ENCODE peak calls at places on chromosomes 5 and 9, in six cellular contexts. One of them, this sample, is unnamed.
A peak's percentile ranks its signal among the peaks of the same experiment; 100 is the strongest.

GRCh38 chr5:173205921-173206320 is 29.1 kb downstream of the NKX2-5 start:
- DNase-seq in prostate gland: no peak
- DNase-seq in left ventricle myocardium inferior: no peak
- DNase-seq in CD8-positive, alpha-beta T cell: no peak
- DNase-seq in psoas muscle: no peak
- DNase-seq in pancreas: no peak
- DNase-seq in this sample: no peak

GRCh38 chr5:150021491-150022162 is 21.1 kb downstream of the HMGXB3 start:
- DNase-seq in psoas muscle: peak; percentile 48
- DNase-seq in pancreas: no peak
- DNase-seq in CD8-positive, alpha-beta T cell: no peak
- DNase-seq in left ventricle myocardium inferior: peak; percentile 34
- DNase-seq in prostate gland: peak; percentile 67
- DNase-seq in this sample: peak; percentile 86

GRCh38 chr5:64295100-64295499 is 129.5 kb downstream of the RNF180 start:
- DNase-seq in pancreas: no peak
- DNase-seq in psoas muscle: no peak
- DNase-seq in prostate gland: no peak
- DNase-seq in CD8-positive, alpha-beta T cell: no peak
- DNase-seq in left ventricle myocardium inferior: no peak
- DNase-seq in this sample: no peak

GRCh38 chr5:176768174-176768970 is 42.0 kb upstream of the UNC5A start:
- DNase-seq in psoas muscle: no peak
- DNase-seq in left ventricle myocardium inferior: no peak
- DNase-seq in prostate gland: no peak
- DNase-seq in CD8-positive, alpha-beta T cell: no peak
- DNase-seq in pancreas: no peak
- DNase-seq in this sample: no peak

GRCh38 chr9:125888220-125888619 is 141.0 kb downstream of the PBX3 start:
- DNase-seq in prostate gland: no peak
- DNase-seq in pancreas: no peak
- DNase-seq in CD8-positive, alpha-beta T cell: no peak
- DNase-seq in psoas muscle: no peak
- DNase-seq in left ventricle myocardium inferior: no peak
- DNase-seq in this sample: no peak

GRCh38 chr9:114223564-114224246 is 68.4 kb downstream of the COL27A1 start:
- DNase-seq in CD8-positive, alpha-beta T cell: no peak
- DNase-seq in pancreas: no peak
- DNase-seq in left ventricle myocardium inferior: no peak
- DNase-seq in psoas muscle: no peak
- DNase-seq in prostate gland: no peak
- DNase-seq in this sample: no peak

GRCh38 chr9:101601904-101602765 is 7.4 kb upstream of the PPP3R2 start:
- DNase-seq in CD8-positive, alpha-beta T cell: no peak
- DNase-seq in psoas muscle: no peak
- DNase-seq in prostate gland: peak; percentile 12
- DNase-seq in left ventricle myocardium inferior: no peak
- DNase-seq in pancreas: no peak
- DNase-seq in this sample: peak; percentile 31

GRCh38 chr9:2127486-2127885 is 112.3 kb downstream of the SMARCA2 start:
- DNase-seq in pancreas: no peak
- DNase-seq in prostate gland: no peak
- DNase-seq in psoas muscle: no peak
- DNase-seq in left ventricle myocardium inferior: no peak
- DNase-seq in CD8-positive, alpha-beta T cell: no peak
- DNase-seq in this sample: no peak

GRCh38 chr5:140181002-140181483 is 6.1 kb downstream of the CYSTM1 start:
- DNase-seq in left ventricle myocardium inferior: no peak
- DNase-seq in psoas muscle: no peak
- DNase-seq in pancreas: no peak
- DNase-seq in CD8-positive, alpha-beta T cell: no peak
- DNase-seq in prostate gland: no peak
- DNase-seq in this sample: no peak

GRCh38 chr5:136236479-136237083 is 43.6 kb upstream of the SMIM32 start:
- DNase-seq in pancreas: no peak
- DNase-seq in CD8-positive, alpha-beta T cell: no peak
- DNase-seq in prostate gland: no peak
- DNase-seq in psoas muscle: no peak
- DNase-seq in left ventricle myocardium inferior: no peak
- DNase-seq in this sample: no peak

DNA sequence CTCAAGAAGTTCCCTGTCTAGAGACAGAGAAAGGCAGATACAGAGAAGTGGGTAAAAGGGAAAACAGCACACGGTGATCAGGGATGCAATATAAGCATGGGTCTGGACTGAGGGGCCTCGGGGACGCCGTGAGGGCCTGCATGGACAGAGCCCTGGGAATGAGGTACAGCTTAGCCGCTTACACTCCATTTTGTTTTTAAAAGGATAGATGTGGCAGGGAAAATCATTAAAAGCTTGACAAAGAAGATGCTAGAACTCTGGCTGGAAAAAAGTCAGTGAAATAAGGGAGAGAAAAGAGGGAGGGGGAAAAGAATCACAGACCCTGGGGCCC is 69.1 kb downstream of the EPB41L4B start:
- DNase-seq in prostate gland: no peak
- DNase-seq in pancreas: no peak
- DNase-seq in CD8-positive, alpha-beta T cell: no peak
- DNase-seq in left ventricle myocardium inferior: no peak
- DNase-seq in psoas muscle: no peak
- DNase-seq in this sample: no peak
- H3K4me1 ChIP-seq in prostate gland: peaks cover 2% of the 10 kb centered on the region
- H3K4me1 ChIP-seq in pancreas: peaks cover 71% of the 10 kb centered on the region
- H3K4me1 ChIP-seq in CD8-positive, alpha-beta T cell: no peaks in the 10 kb centered on the region
- H3K4me1 ChIP-seq in left ventricle myocardium inferior: peaks cover 18% of the 10 kb centered on the region
- H3K4me1 ChIP-seq in psoas muscle: no peaks in the 10 kb centered on the region
- H3K4me1 ChIP-seq in this sample: peaks cover 14% of the 10 kb centered on the region

GRCh38 chr5:16809816-16810502 is 126.1 kb downstream of the MYO10 start:
- DNase-seq in left ventricle myocardium inferior: peak; percentile 43
- DNase-seq in pancreas: no peak
- DNase-seq in prostate gland: peak; percentile 49
- DNase-seq in CD8-positive, alpha-beta T cell: no peak
- DNase-seq in psoas muscle: no peak
- DNase-seq in this sample: peak; percentile 5

GRCh38 chr5:16808021-16808420 is 128.1 kb downstream of the MYO10 start:
- DNase-seq in left ventricle myocardium inferior: no peak
- DNase-seq in prostate gland: no peak
- DNase-seq in pancreas: no peak
- DNase-seq in CD8-positive, alpha-beta T cell: no peak
- DNase-seq in psoas muscle: no peak
- DNase-seq in this sample: no peak

GRCh38 chr5:16807475-16807874 is 128.6 kb downstream of the MYO10 start:
- DNase-seq in prostate gland: no peak
- DNase-seq in psoas muscle: no peak
- DNase-seq in left ventricle myocardium inferior: no peak
- DNase-seq in pancreas: no peak
- DNase-seq in CD8-positive, alpha-beta T cell: no peak
- DNase-seq in this sample: no peak

GRCh38 chr5:16810503-16810854 is 125.6 kb downstream of the MYO10 start:
- DNase-seq in CD8-positive, alpha-beta T cell: no peak
- DNase-seq in pancreas: no peak
- DNase-seq in prostate gland: no peak
- DNase-seq in left ventricle myocardium inferior: no peak
- DNase-seq in psoas muscle: no peak
- DNase-seq in this sample: no peak

DNA sequence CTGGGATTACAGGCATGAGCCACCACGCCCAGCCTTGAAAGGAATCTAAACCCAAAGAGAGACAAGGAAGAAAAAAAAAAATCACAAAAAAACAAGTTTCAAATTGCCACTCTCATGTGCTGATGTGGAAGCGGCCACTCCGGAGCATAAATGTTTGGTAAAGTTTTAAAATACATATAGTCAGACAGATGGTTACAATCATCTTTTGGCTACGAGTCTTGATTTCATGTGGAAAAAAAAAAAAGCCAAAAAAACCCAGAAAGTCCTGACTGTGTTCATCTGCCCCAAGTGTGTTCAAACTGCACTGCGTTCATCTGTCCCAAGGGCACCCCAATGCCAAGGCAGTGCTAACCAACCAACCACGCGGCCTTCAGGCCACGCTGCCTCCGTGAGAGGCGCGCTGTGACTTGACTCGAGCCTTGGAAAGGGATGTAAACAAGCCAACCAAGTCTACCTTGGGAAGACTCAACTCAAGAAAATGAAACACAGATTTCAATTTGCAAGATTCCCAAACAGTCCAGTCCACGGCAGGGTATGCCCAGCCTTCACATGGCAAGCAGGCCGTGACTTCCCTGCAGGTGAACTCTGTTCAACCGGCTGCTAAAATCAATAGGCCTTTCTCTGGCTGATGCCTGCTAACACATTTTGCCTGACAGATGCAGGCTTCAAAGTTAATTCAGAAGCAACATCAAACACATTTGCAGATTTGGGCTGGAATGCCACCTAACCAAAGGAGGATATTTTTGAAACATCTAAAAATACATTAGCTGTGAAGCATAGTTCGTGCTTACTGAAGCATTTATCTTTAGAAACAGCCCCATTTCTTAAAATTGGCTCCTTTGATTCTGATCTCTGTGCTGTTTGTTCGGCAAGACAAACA is 126.9 kb downstream of the MYO10 start:
- DNase-seq in CD8-positive, alpha-beta T cell: no peak
- DNase-seq in prostate gland: no peak
- DNase-seq in pancreas: no peak
- DNase-seq in left ventricle myocardium inferior: no peak
- DNase-seq in psoas muscle: no peak
- DNase-seq in this sample: no peak
- H3K27ac ChIP-seq in CD8-positive, alpha-beta T cell: no peak overlapping the region
- H3K27ac ChIP-seq in prostate gland: no peak overlapping the region
- H3K27ac ChIP-seq in pancreas: peak overlapping the region; percentile 10
- H3K27ac ChIP-seq in left ventricle myocardium inferior: peak overlapping the region; percentile 25
- H3K27ac ChIP-seq in psoas muscle: no peak overlapping the region
- H3K27ac ChIP-seq in this sample: no peak overlapping the region

GRCh38 chr5:44536650-44537260 is 147.5 kb upstream of the FGF10 start:
- DNase-seq in CD8-positive, alpha-beta T cell: no peak
- DNase-seq in pancreas: no peak
- DNase-seq in psoas muscle: no peak
- DNase-seq in prostate gland: no peak
- DNase-seq in left ventricle myocardium inferior: no peak
- DNase-seq in this sample: peak; percentile 57
- TF ChIP-seq CTCF in CD8-positive, alpha-beta T cell: no peak
- TF ChIP-seq CTCF in pancreas: no peak
- TF ChIP-seq CTCF in psoas muscle: peak; percentile 80
- TF ChIP-seq CTCF in prostate gland: peak; percentile 21
- TF ChIP-seq CTCF in left ventricle myocardium inferior: peak; percentile 74
- TF ChIP-seq CTCF in this sample: peak; percentile 43

DNA sequence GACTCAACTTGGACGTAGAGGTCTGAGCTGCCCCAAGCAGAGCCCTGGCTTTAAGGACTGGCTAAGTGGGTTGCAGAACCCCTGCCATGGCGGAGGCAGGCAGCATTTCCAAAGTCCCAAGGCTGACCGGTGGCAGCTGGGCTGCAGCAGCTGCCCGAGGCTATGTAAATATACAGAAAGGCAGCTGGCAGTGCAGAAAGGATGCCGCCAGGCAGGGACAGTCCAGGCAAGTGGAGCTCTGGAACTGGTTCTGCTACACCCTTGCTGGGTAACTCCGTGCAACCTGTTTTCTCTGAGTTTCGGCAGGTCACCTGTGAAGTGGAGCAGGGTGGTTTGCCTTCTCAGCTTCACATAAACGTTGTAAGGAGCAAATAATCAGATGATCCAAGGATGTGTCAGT is 46.0 kb downstream of the SHB start:
- DNase-seq in CD8-positive, alpha-beta T cell: no peak
- DNase-seq in prostate gland: peak; percentile 88
- DNase-seq in pancreas: peak; percentile 65
- DNase-seq in left ventricle myocardium inferior: no peak
- DNase-seq in psoas muscle: no peak
- DNase-seq in this sample: no peak
- H3K4me1 ChIP-seq in CD8-positive, alpha-beta T cell: no peaks in the 10 kb centered on the region
- H3K4me1 ChIP-seq in prostate gland: peaks cover 62% of the 10 kb centered on the region
- H3K4me1 ChIP-seq in pancreas: peaks cover 32% of the 10 kb centered on the region
- H3K4me1 ChIP-seq in left ventricle myocardium inferior: peaks cover 100% of the 10 kb centered on the region
- H3K4me1 ChIP-seq in psoas muscle: peaks cover 69% of the 10 kb centered on the region
- H3K4me1 ChIP-seq in this sample: peaks cover 64% of the 10 kb centered on the region

GRCh38 chr9:127131871-127132270 is 9.4 kb upstream of the ANGPTL2 start:
- DNase-seq in CD8-positive, alpha-beta T cell: no peak
- DNase-seq in prostate gland: no peak
- DNase-seq in psoas muscle: no peak
- DNase-seq in left ventricle myocardium inferior: no peak
- DNase-seq in pancreas: no peak
- DNase-seq in this sample: no peak

GRCh38 chr9:127133739-127134167 is 11.3 kb upstream of the ANGPTL2 start:
- DNase-seq in left ventricle myocardium inferior: peak; percentile 73
- DNase-seq in CD8-positive, alpha-beta T cell: no peak
- DNase-seq in psoas muscle: peak; percentile 73
- DNase-seq in prostate gland: peak; percentile 50
- DNase-seq in pancreas: no peak
- DNase-seq in this sample: peak; percentile 26

GRCh38 chr9:127132375-127132774 is 9.9 kb upstream of the ANGPTL2 start:
- DNase-seq in prostate gland: no peak
- DNase-seq in pancreas: no peak
- DNase-seq in CD8-positive, alpha-beta T cell: no peak
- DNase-seq in psoas muscle: no peak
- DNase-seq in left ventricle myocardium inferior: no peak
- DNase-seq in this sample: no peak

GRCh38 chr9:127135056-127135745 is 12.8 kb upstream of the ANGPTL2 start:
- DNase-seq in prostate gland: no peak
- DNase-seq in psoas muscle: no peak
- DNase-seq in left ventricle myocardium inferior: no peak
- DNase-seq in pancreas: no peak
- DNase-seq in CD8-positive, alpha-beta T cell: no peak
- DNase-seq in this sample: no peak

DNA sequence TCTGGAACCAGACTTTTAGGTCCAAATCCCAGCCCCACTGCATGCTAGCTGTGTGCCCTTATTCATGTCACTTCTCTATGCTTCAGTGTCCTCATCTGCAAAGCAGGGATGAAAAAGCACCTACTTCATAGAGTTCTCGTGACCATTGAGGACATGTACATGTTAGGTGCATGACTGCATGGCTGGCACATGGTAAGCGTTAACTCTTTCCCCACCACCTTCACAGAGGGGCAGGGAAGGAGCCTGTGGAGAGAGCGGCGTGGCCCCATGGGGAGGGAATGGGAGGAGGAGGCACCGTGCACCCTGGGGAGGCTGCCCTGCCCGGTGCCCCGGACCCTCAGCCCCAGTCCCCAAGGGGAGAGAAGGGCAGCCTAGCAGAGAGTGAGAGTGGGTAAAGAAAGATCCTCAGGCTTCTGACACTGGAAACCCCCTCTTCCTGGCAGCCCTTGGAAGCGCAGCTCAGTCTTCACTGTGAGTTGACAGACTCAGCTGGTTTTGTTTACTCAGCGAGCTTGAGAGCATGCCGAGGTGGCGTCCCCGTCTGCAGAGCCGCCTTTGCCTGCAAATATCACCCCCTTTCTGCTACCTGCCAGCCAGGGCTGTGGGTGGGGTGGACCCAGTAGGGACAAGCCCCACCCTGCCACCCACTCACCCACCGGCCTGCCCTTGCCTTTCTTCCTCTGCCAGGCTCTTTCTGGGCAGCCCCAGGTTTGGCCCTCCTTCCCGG is 10.6 kb upstream of the ANGPTL2 start:
- DNase-seq in left ventricle myocardium inferior: no peak
- DNase-seq in CD8-positive, alpha-beta T cell: no peak
- DNase-seq in psoas muscle: no peak
- DNase-seq in pancreas: no peak
- DNase-seq in prostate gland: peak; percentile 70
- DNase-seq in this sample: peak; percentile 5
- H3K27ac ChIP-seq in left ventricle myocardium inferior: peak overlapping the region; percentile 90
- H3K27ac ChIP-seq in CD8-positive, alpha-beta T cell: no peak overlapping the region
- H3K27ac ChIP-seq in psoas muscle: peak overlapping the region; percentile 97
- H3K27ac ChIP-seq in pancreas: no peak overlapping the region
- H3K27ac ChIP-seq in prostate gland: peak overlapping the region; percentile 74
- H3K27ac ChIP-seq in this sample: peak overlapping the region; percentile 73

GRCh38 chr9:127503947-127504886 is 52.9 kb downstream of the LRSAM1 start:
- DNase-seq in psoas muscle: peak; percentile 85
- DNase-seq in prostate gland: peak; percentile 88
- DNase-seq in left ventricle myocardium inferior: peak; percentile 86
- DNase-seq in CD8-positive, alpha-beta T cell: peak; percentile 70
- DNase-seq in pancreas: peak; percentile 85
- DNase-seq in this sample: peak; percentile 94
- TF ChIP-seq CTCF in psoas muscle: peak; percentile 82
- TF ChIP-seq CTCF in prostate gland: peak; percentile 81
- TF ChIP-seq CTCF in left ventricle myocardium inferior: peak; percentile 93
- TF ChIP-seq CTCF in CD8-positive, alpha-beta T cell: peak; percentile 66
- TF ChIP-seq CTCF in pancreas: peak; percentile 66
- TF ChIP-seq CTCF in this sample: peak; percentile 95